ENCODE peak calls at places on chromosomes 2 and 18, in five cellular contexts. One of them, this sample, is unnamed.

GRCh38 chr2:128786800-128787478 is 468.3 kb upstream of the HS6ST1 start:
- DNase-seq in mammary epithelial cell: no peak
- DNase-seq in fibroblast of lung: no peak
- DNase-seq in A549: no peak
- DNase-seq in neuronal stem cell: peak; percentile 32
- DNase-seq in this sample: no peak

GRCh38 chr2:31202833-31203232 is 14.5 kb downstream of the CAPN14 start:
- DNase-seq in mammary epithelial cell: no peak
- DNase-seq in fibroblast of lung: no peak
- DNase-seq in A549: no peak
- DNase-seq in neuronal stem cell: no peak
- DNase-seq in this sample: no peak

GRCh38 chr2:131152065-131152464 is 46.9 kb downstream of the PLEKHB2 start:
- DNase-seq in mammary epithelial cell: no peak
- DNase-seq in fibroblast of lung: no peak
- DNase-seq in A549: no peak
- DNase-seq in neuronal stem cell: no peak
- DNase-seq in this sample: peak; percentile 51

GRCh38 chr18:67730884-67731283 is 214.4 kb upstream of the DSEL start:
- DNase-seq in mammary epithelial cell: peak; percentile 91
- DNase-seq in fibroblast of lung: peak; percentile 27
- DNase-seq in A549: peak; percentile 1
- DNase-seq in neuronal stem cell: no peak
- DNase-seq in this sample: no peak

GRCh38 chr2:855177-855576 is 95.5 kb upstream of the SNTG2 start:
- DNase-seq in mammary epithelial cell: no peak
- DNase-seq in fibroblast of lung: no peak
- DNase-seq in A549: no peak
- DNase-seq in neuronal stem cell: no peak
- DNase-seq in this sample: no peak

GRCh38 chr2:1739961-1740713 is 4.2 kb downstream of the PXDN start:
- DNase-seq in mammary epithelial cell: no peak
- DNase-seq in fibroblast of lung: no peak
- DNase-seq in A549: no peak
- DNase-seq in neuronal stem cell: no peak
- DNase-seq in this sample: no peak

GRCh38 chr18:75143851-75144250 is 65.1 kb downstream of the PTGR3 start:
- DNase-seq in mammary epithelial cell: no peak
- DNase-seq in fibroblast of lung: no peak
- DNase-seq in A549: no peak
- DNase-seq in neuronal stem cell: no peak
- DNase-seq in this sample: no peak

GRCh38 chr2:11007331-11007909 is 95.7 kb downstream of the KCNF1 start:
- DNase-seq in mammary epithelial cell: no peak
- DNase-seq in fibroblast of lung: no peak
- DNase-seq in A549: no peak
- DNase-seq in neuronal stem cell: no peak
- DNase-seq in this sample: no peak

GRCh38 chr18:49786019-49786720 is 27.2 kb downstream of the ACAA2 start:
- DNase-seq in mammary epithelial cell: no peak
- DNase-seq in fibroblast of lung: no peak
- DNase-seq in A549: no peak
- DNase-seq in neuronal stem cell: no peak
- DNase-seq in this sample: no peak

DNA sequence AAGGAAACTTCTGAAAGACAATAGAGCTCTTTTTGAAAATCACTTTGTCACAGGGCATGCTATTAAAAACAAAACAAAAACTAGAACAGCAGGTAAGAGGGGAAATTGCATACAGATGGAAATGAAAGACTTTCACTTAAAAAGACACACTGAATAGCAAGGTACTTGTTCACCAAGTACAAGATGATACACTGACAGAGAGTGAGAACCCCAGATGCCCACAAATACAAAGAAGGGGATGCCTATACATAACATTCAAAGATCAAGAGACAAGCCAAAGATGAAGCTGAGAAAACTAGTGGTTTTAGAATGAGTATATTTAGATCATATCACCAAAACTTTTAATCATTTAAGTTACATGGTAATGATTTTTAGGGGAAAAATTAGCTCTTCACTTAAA is 60.7 kb downstream of the ASXL2 start:
- DNase-seq in mammary epithelial cell: no peak
- DNase-seq in fibroblast of lung: no peak
- DNase-seq in A549: no peak
- DNase-seq in neuronal stem cell: no peak
- DNase-seq in this sample: no peak
- H3K4me2 ChIP-seq in mammary epithelial cell: no peak overlapping the region
- H3K4me2 ChIP-seq in fibroblast of lung: no peak overlapping the region
- H3K4me2 ChIP-seq in A549: no peak overlapping the region
- H3K4me2 ChIP-seq in neuronal stem cell: no peak overlapping the region
- H3K4me2 ChIP-seq in this sample: no peak overlapping the region

GRCh38 chr2:238879621-238880377 is 31.9 kb downstream of the TWIST2 start:
- DNase-seq in mammary epithelial cell: no peak
- DNase-seq in fibroblast of lung: no peak
- DNase-seq in A549: no peak
- DNase-seq in neuronal stem cell: no peak
- DNase-seq in this sample: no peak

GRCh38 chr2:238878051-238878735 is 30.3 kb downstream of the TWIST2 start:
- DNase-seq in mammary epithelial cell: no peak
- DNase-seq in fibroblast of lung: no peak
- DNase-seq in A549: no peak
- DNase-seq in neuronal stem cell: no peak
- DNase-seq in this sample: no peak

GRCh38 chr2:238876232-238876630 is 28.3 kb downstream of the TWIST2 start:
- DNase-seq in mammary epithelial cell: no peak
- DNase-seq in fibroblast of lung: no peak
- DNase-seq in A549: no peak
- DNase-seq in neuronal stem cell: no peak
- DNase-seq in this sample: no peak

GRCh38 chr2:238881353-238882082 is 33.6 kb downstream of the TWIST2 start:
- DNase-seq in mammary epithelial cell: no peak
- DNase-seq in fibroblast of lung: no peak
- DNase-seq in A549: no peak
- DNase-seq in neuronal stem cell: no peak
- DNase-seq in this sample: no peak

DNA sequence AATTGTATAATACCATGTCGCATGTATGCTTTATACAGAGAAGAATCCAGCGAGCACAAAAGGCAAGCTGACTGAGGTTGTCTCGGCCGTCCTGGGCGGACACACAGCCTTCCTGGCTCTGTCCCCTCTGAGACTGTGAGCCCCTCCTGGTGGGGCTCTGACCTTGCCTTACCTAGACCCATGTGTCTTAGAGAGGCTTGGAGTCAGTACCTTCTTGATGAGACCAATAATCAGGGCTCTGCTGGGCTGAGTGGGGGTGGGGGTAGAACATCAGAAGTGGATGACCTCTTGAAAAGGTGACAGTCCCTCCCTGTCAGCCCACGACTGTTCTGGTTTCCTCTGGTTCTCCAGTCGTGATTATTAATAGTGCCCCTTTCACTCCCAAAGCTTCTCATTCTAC is 31.1 kb downstream of the TWIST2 start:
- DNase-seq in mammary epithelial cell: no peak
- DNase-seq in fibroblast of lung: no peak
- DNase-seq in A549: no peak
- DNase-seq in neuronal stem cell: no peak
- DNase-seq in this sample: no peak
- H3K4me2 ChIP-seq in mammary epithelial cell: no peak overlapping the region
- H3K4me2 ChIP-seq in fibroblast of lung: no peak overlapping the region
- H3K4me2 ChIP-seq in A549: no peak overlapping the region
- H3K4me2 ChIP-seq in neuronal stem cell: no peak overlapping the region
- H3K4me2 ChIP-seq in this sample: no peak overlapping the region

DNA sequence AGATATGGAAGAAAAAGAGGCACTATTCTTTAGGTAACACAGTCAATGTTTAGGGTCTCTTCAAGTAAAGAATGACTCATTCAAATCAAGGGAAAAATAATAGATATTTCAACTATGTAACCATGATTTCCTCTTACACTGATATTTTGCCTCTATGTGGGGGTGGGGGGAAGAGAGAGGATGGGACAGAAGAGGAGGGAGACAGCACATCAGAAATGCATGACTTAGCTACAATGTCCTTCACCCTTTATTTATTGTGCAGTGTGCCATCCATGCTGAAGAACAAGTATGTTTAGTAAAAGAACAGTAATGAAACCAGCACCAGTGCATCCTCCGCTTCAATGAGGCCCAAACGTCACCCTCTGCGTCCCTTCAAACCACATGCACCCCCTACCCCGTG is 204.8 kb downstream of the HDAC4 start:
- DNase-seq in mammary epithelial cell: no peak
- DNase-seq in fibroblast of lung: no peak
- DNase-seq in A549: no peak
- DNase-seq in neuronal stem cell: no peak
- DNase-seq in this sample: no peak
- H3K4me2 ChIP-seq in mammary epithelial cell: no peak overlapping the region
- H3K4me2 ChIP-seq in fibroblast of lung: no peak overlapping the region
- H3K4me2 ChIP-seq in A549: no peak overlapping the region
- H3K4me2 ChIP-seq in neuronal stem cell: no peak overlapping the region
- H3K4me2 ChIP-seq in this sample: no peak overlapping the region

DNA sequence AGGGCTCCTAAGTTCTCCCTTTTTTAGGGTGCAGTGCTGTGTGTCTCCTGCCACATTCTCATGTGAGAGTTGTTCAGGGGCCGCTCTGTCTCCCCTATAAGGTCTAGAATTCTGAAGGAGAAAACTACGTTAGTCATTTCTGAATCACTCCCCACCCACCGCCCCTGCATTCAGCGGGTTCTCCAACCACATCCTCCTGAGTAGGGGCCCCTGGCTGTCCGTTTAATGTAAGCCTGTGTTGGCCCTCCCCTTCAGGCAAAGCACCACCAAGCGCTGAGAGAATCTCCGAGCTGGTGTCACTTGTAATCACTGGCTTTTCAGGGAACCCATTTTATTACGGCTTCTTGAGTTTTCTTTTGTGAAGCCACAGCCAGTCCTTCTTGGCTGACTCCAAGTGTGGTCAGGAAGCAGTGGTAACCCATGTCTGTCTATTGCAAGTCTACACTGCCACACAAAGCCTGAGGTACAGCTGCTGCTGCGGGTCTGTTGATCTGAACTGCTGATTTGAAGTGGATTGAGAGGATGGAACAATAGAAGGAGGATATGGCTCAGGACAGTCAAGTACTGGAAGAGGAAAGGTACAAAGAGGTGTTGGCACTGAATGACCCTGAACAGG is 16.9 kb downstream of the LCT start:
- DNase-seq in mammary epithelial cell: no peak
- DNase-seq in fibroblast of lung: no peak
- DNase-seq in A549: no peak
- DNase-seq in neuronal stem cell: no peak
- DNase-seq in this sample: no peak
- H3K4me2 ChIP-seq in mammary epithelial cell: no peak overlapping the region
- H3K4me2 ChIP-seq in fibroblast of lung: no peak overlapping the region
- H3K4me2 ChIP-seq in A549: no peak overlapping the region
- H3K4me2 ChIP-seq in neuronal stem cell: no peak overlapping the region
- H3K4me2 ChIP-seq in this sample: no peak overlapping the region

GRCh38 chr2:53697686-53698085 is 69.9 kb upstream of the CHAC2 start:
- DNase-seq in mammary epithelial cell: no peak
- DNase-seq in fibroblast of lung: no peak
- DNase-seq in A549: no peak
- DNase-seq in neuronal stem cell: no peak
- DNase-seq in this sample: no peak
- H3K4me2 ChIP-seq in mammary epithelial cell: no peak overlapping the region
- H3K4me2 ChIP-seq in fibroblast of lung: no peak overlapping the region
- H3K4me2 ChIP-seq in A549: no peak overlapping the region
- H3K4me2 ChIP-seq in neuronal stem cell: no peak overlapping the region
- H3K4me2 ChIP-seq in this sample: no peak overlapping the region

DNA sequence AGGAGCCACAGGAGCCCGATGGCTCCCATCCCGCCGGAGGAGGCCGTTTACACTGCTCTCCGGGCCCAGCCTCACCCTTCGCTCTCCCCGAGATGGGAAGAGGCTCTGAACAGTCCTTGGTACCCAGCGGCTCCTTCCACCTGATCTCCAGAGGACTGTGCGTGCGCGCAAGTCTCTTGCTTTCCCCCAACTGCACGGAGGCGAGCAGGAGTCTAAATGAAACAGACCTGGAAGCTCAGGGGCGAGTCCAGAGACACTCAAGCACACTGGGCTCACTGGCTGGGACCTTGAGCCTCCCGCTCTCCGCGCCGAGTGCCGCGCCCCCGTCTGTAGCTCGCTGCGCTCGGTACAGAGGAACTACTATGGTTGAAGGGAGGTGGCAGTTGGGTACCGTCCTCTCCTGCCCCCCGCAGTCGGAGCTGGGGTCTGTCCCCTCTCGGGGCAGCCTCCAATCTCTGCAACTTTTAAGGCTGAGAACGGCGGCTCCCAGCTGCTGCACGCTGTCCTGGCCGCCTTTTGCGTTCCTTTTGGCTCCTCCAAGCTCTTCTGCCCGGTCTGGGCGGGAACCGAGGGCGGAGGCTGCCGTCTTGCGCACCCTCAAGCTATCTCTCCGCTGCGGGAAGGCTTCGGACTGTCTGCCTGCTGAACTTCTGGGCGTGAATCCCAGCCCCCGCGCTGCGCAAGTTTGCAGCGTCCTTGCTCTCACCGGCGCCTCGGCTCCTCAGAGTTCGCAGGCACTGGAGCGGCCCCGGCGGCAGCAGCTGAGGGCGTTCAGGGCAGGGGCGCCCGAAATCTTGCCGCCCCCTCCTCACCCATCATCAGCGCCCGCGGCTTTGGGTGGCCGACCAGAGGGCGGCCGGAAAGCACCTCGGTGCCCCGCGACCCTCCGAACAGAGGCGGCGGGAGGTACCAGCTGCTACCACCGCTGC is 491 bp downstream of the ALK start:
- DNase-seq in mammary epithelial cell: peak; percentile 8
- DNase-seq in fibroblast of lung: peak; percentile 1
- DNase-seq in A549: peak; percentile 33
- DNase-seq in neuronal stem cell: peak; percentile 8
- DNase-seq in this sample: no peak
- H3K4me2 ChIP-seq in mammary epithelial cell: peak overlapping the region; percentile 59
- H3K4me2 ChIP-seq in fibroblast of lung: no peak overlapping the region
- H3K4me2 ChIP-seq in A549: peak overlapping the region; percentile 92
- H3K4me2 ChIP-seq in neuronal stem cell: peak overlapping the region; percentile 92
- H3K4me2 ChIP-seq in this sample: no peak overlapping the region

GRCh38 chr2:69578201-69578555 is 65.4 kb downstream of the AAK1 start:
- DNase-seq in mammary epithelial cell: no peak
- DNase-seq in fibroblast of lung: no peak
- DNase-seq in A549: no peak
- DNase-seq in neuronal stem cell: no peak
- DNase-seq in this sample: no peak
- H3K4me2 ChIP-seq in mammary epithelial cell: no peak overlapping the region
- H3K4me2 ChIP-seq in fibroblast of lung: no peak overlapping the region
- H3K4me2 ChIP-seq in A549: no peak overlapping the region
- H3K4me2 ChIP-seq in neuronal stem cell: no peak overlapping the region
- H3K4me2 ChIP-seq in this sample: no peak overlapping the region

This sample was measured in OCI-LY7.